ENCODE peak calls at places on chromosomes 4 and X, in six cellular contexts. X is CD8-positive, alpha-beta T cell; W is fibroblast of villous mesenchyme; I is CD4-positive, alpha-beta T cell; D is GM13977; Y is psoas muscle. K is an unnamed sample.

GRCh38 chrX:87664381-87664780 is 146.8 kb downstream of the KLHL4 start:
- DNase-seq in X (no peak), W (peak; percentile 31), Y (no peak), D (peak; percentile 7), I (no peak), K (no peak)

GRCh38 chrX:20029728-20030127 is 38.9 kb upstream of the BCLAF3 start:
- DNase-seq in X (no peak), Y (no peak), I (no peak), W (no peak), D (no peak), K (no peak)

GRCh38 chr4:7518871-7519637 is 84.3 kb upstream of the PSAPL1 start:
- DNase-seq in D (no peak), W (no peak), I (no peak), X (no peak), Y (no peak), K (no peak)

GRCh38 chr4:62644372-62644771 is 1444.2 kb downstream of the ADGRL3 start:
- DNase-seq in X (no peak), D (no peak), Y (no peak), W (no peak), I (no peak), K (no peak)

GRCh38 chr4:6546681-6547447 is 28.1 kb upstream of the MAN2B2 start:
- DNase-seq in X (peak; percentile 31), I (no peak), W (peak; percentile 75), Y (no peak), D (peak; percentile 77), K (no peak)

GRCh38 chr4:6423575-6423974 is 48.8 kb downstream of the PPP2R2C start:
- DNase-seq in W (no peak), X (no peak), D (peak; percentile 74), I (no peak), Y (no peak), K (no peak)

GRCh38 chr4:33013280-33013679 is 2293.1 kb downstream of the PCDH7 start:
- DNase-seq in Y (no peak), W (no peak), I (no peak), D (no peak), X (no peak), K (no peak)

GRCh38 chr4:174553828-174554227 is 31.5 kb upstream of the HPGD start:
- DNase-seq in D (no peak), I (no peak), Y (no peak), W (peak; percentile 34), X (no peak), K (no peak)

GRCh38 chrX:21798677-21799219 is 40.7 kb upstream of the MBTPS2 start:
- DNase-seq in D (no peak), I (no peak), X (no peak), W (peak; percentile 10), Y (no peak), K (no peak)

GRCh38 chrX:68665502-68665901 is 18.0 kb downstream of the STARD8 start:
- DNase-seq in D (no peak), I (no peak), X (no peak), Y (peak; percentile 57), W (no peak), K (no peak)

GRCh38 chr4:26179316-26179760 is 141.5 kb upstream of the RBPJ start:
- DNase-seq in I (no peak), W (no peak), X (no peak), D (peak; percentile 50), Y (no peak), K (no peak)

GRCh38 chr4:99102634-99103033 is 14.0 kb upstream of the ADH5 start:
- DNase-seq in W (no peak), Y (no peak), D (no peak), I (no peak), X (no peak), K (no peak)

GRCh38 chr4:142379277-142380051 is 466.6 kb downstream of the INPP4B start:
- DNase-seq in W (peak; percentile 78), X (no peak), I (no peak), Y (no peak), D (no peak), K (no peak)

GRCh38 chrX:19958530-19959486 is 32.1 kb downstream of the BCLAF3 start:
- DNase-seq in I (no peak), X (no peak), Y (no peak), D (no peak), W (no peak), K (no peak)

GRCh38 chrX:27380163-27380845 is 82.8 kb downstream of the PPP4R3C start:
- DNase-seq in X (no peak), W (no peak), D (no peak), I (no peak), Y (no peak), K (no peak)

GRCh38 chr4:109296545-109296944 is 5.9 kb downstream of the COL25A1 start:
- DNase-seq in W (no peak), X (no peak), I (no peak), D (no peak), Y (no peak), K (no peak)

GRCh38 chr4:165784672-165785071 is 88.4 kb upstream of the TLL1 start:
- DNase-seq in I (no peak), Y (no peak), D (no peak), W (no peak), X (no peak), K (no peak)

GRCh38 chrX:42098897-42099296 is 175.5 kb upstream of the CASK start:
- DNase-seq in W (peak; percentile 14), D (no peak), Y (no peak), X (no peak), I (no peak), K (no peak)

GRCh38 chr4:98094118-98094517 is 49.2 kb downstream of the STPG2 start:
- DNase-seq in D (no peak), X (no peak), I (no peak), W (no peak), Y (no peak), K (no peak)

GRCh38 chrX:153649915-153650782 is 3.1 kb downstream of the DUSP9 start:
- DNase-seq in W (no peak), D (no peak), Y (peak; percentile 36), X (no peak), I (no peak), K (no peak)

GRCh38 chr4:172952052-172952451 is 216.6 kb upstream of the GALNT7 start:
- DNase-seq in W (no peak), Y (no peak), X (no peak), I (no peak), D (no peak), K (no peak)

GRCh38 chrX:131366387-131366786 is 77.3 kb upstream of the IGSF1 start:
- DNase-seq in W (peak; percentile 5), D (no peak), I (no peak), Y (no peak), X (no peak), K (no peak)

GRCh38 chrX:114071412-114071811 is 512.5 kb upstream of the HTR2C start:
- DNase-seq in D (no peak), I (no peak), X (no peak), W (no peak), Y (no peak), K (no peak)

GRCh38 chr4:86775061-86775460 is 74.1 kb downstream of the SLC10A6 start:
- DNase-seq in Y (no peak), W (peak; percentile 38), X (no peak), I (no peak), D (no peak), K (no peak)

GRCh38 chrX:34877451-34877850 is 65.1 kb upstream of the FAM47B start:
- DNase-seq in I (no peak), W (no peak), Y (no peak), X (no peak), D (no peak), K (no peak)

GRCh38 chr4:109211671-109212070 is 90.8 kb downstream of the COL25A1 start:
- DNase-seq in X (no peak), Y (no peak), W (peak; percentile 50), D (no peak), I (no peak), K (no peak)

GRCh38 chr4:174918058-174918457 is at the start of gene ADAM29:
- DNase-seq in Y (no peak), I (no peak), W (no peak), D (no peak), X (no peak), K (no peak)

GRCh38 chr4:15043226-15043625 is 40.9 kb downstream of the CPEB2 start:
- DNase-seq in Y (no peak), X (no peak), I (no peak), W (no peak), D (no peak), K (no peak)
- TF ChIP-seq CTCF in Y (no peak), X (no peak), I (no peak), W (peak; percentile 33), D (no peak), K (no peak)

GRCh38 chrX:38803286-38803608 is 2.0 kb downstream of the MID1IP1 start:
- DNase-seq in D (peak; percentile 19), W (no peak), I (no peak), Y (no peak), X (no peak), K (no peak)
- TF ChIP-seq CTCF in D (no peak), W (no peak), I (no peak), Y (no peak), X (no peak), K (no peak)

GRCh38 chrX:323721-324628 is 5.4 kb upstream of the GTPBP6 start:
- DNase-seq in D (no peak), Y (peak; percentile 64), I (no peak), X (no peak), W (peak; percentile 38), K (no peak)
- TF ChIP-seq CTCF in D (no peak), Y (no peak), I (peak; percentile 26), X (no peak), W (peak; percentile 33), K (no peak)

GRCh38 chr4:21469438-21470032 is 479.0 kb downstream of the KCNIP4 start:
- DNase-seq in W (peak; percentile 28), X (no peak), Y (no peak), I (no peak), D (no peak), K (no peak)
- TF ChIP-seq CTCF in W (peak; percentile 64), X (no peak), Y (no peak), I (no peak), D (peak; percentile 53), K (no peak)

GRCh38 chr4:85756938-85757337 is 282.0 kb downstream of the ARHGAP24 start:
- DNase-seq in W (peak; percentile 49), D (peak; percentile 11), X (no peak), Y (no peak), I (no peak), K (no peak)
- TF ChIP-seq CTCF in W (peak; percentile 57), D (peak; percentile 65), X (no peak), Y (peak; percentile 34), I (no peak), K (no peak)

GRCh38 chr4:19850909-19851308 is 400.8 kb upstream of the SLIT2 start:
- DNase-seq in Y (no peak), X (no peak), I (no peak), D (no peak), W (peak; percentile 25), K (no peak)
- TF ChIP-seq CTCF in Y (no peak), X (no peak), I (no peak), D (no peak), W (no peak), K (no peak)